ENCODE peak calls at places on chromosomes 12 and 14, in six cellular contexts. J, T, R, D, S and H are unnamed samples.

GRCh38 chr12:2451025-2451424 is 343.7 kb upstream of the FKBP4 start:
- DNase-seq in S (no peak), T (no peak), J (no peak), D (peak; percentile 13), R (no peak), H (no peak)

GRCh38 chr12:116750298-116750697 is 12.2 kb downstream of the RNFT2 start:
- DNase-seq in J (no peak), D (no peak), R (no peak), T (no peak), S (no peak), H (no peak)

GRCh38 chr14:105093426-105094192 is 28.4 kb upstream of the GPR132 start:
- DNase-seq in D (peak; percentile 87), T (peak; percentile 88), J (peak; percentile 93), R (peak; percentile 94), S (peak; percentile 83), H (peak; percentile 96)

GRCh38 chr14:85248881-85249635 is 280.9 kb upstream of the FLRT2 start:
- DNase-seq in R (no peak), T (no peak), J (no peak), D (no peak), S (no peak), H (no peak)

GRCh38 chr12:5433081-5433839 is 1.4 kb downstream of the NTF3 start:
- DNase-seq in D (no peak), T (no peak), R (peak; percentile 62), S (no peak), J (no peak), H (peak; percentile 68)

GRCh38 chr12:51415931-51416330 is 8.7 kb upstream of the SLC4A8 start:
- DNase-seq in T (no peak), J (no peak), S (no peak), R (no peak), D (no peak), H (no peak)

GRCh38 chr14:21440857-21441256 is 15.1 kb downstream of the CHD8 start:
- DNase-seq in D (no peak), J (no peak), T (no peak), R (no peak), S (no peak), H (no peak)

GRCh38 chr14:77151245-77151644 is 9.7 kb upstream of the ZDHHC22 start:
- DNase-seq in J (peak; percentile 21), D (peak; percentile 17), T (no peak), R (peak; percentile 89), S (no peak), H (no peak)

DNA sequence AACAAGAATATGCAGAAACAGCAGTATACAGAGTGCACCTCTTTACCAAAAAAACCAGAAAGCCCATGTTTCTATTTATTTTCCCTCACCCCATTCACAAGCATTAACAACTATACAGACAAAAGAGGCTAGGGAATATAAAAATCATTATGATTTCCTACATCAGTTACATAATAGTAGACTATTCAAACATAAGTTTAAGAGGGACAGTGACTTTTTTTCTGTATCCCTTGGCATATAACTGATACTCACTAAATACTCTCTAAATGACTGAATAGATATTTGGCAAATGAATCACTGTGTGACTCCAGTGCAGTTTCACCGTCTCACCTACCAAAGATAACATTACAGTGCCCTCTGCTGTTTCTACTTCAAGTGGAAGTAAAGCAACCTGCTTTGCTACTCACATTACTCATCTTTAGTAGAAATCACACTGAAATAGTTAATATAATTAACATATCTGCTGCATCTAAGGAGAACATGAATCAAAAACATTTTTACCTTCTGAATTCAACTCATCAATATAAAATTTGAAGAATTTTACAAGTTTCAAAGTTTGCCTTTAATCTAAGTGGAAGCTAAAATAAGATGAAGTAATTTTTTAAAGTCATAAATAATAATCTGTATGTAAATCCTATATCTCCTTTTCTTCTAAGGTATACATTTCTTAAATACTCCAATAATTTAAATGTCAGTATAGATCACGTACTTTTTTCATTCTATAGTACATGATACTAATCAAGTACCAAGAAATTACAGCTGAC is 103.8 kb downstream of the OSBPL8 start:
- DNase-seq in R (peak; percentile 77), S (no peak), T (no peak), J (no peak), D (no peak), H (no peak)
- TF ChIP-seq POLR2AphosphoS5 in R (no peak), S (no peak), T (no peak), J (no peak), D (no peak), H (no peak)

GRCh38 chr12:52975820-52976573 is 27.1 kb downstream of the KRT18 start:
- DNase-seq in T (peak; percentile 67), S (peak; percentile 66), R (peak; percentile 74), J (no peak), D (no peak), H (peak; percentile 38)
- TF ChIP-seq CTCF in T (peak; percentile 57), S (peak; percentile 31), R (peak; percentile 60), J (no peak), D (no peak), H (no peak)

GRCh38 chr14:75070383-75070782 is 942 bp downstream of the ZC2HC1C start:
- DNase-seq in J (no peak), R (no peak), S (no peak), D (peak; percentile 92), T (peak; percentile 47), H (no peak)
- TF ChIP-seq POLR2AphosphoS5 in J (no peak), R (no peak), S (no peak), D (peak; percentile 50), T (peak; percentile 41), H (no peak)

DNA sequence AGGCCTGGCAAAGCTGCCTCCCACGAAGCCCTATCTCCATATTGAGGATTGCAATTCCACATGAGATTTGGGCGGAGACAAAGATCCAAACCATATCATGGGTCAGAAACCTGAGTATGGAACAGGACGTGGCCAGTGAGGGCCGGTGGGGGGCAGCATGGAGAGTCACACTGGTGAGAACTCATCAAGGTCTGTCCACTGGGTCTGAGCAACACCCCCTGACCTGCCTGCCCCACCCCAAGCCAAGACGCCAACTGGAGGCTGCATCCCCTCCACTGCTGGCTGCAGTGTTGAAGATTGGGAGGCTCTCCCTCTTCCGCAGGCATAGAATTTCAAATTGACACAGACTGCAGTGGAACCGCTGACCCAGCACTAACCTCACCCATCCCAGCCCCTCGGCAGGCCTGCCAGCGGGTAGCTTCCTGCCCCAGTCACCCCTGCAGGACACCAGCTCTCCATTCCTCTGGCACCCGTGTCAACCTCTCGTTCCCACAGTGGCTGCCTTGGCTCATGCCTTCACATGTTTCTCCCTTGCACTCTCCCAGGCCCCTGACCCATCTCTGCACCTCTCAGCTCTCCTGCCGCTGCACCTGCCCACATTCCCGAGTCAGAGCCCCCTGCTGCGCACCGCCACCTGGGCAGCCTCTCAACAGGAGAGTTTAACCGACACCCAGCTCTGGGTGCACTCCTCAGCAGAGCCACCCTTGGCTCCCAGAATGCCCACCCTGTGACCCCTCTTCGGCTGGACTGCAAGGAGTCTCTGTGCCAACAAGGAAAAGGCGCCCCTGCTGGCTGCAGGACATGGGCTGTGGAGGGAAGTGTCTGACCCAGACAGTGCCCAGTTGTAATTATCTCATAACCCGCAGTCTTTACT is 45.2 kb upstream of the PPP2R5C start:
- DNase-seq in J (peak; percentile 68), R (no peak), D (no peak), T (no peak), S (peak; percentile 22), H (peak; percentile 59)
- TF ChIP-seq CTCF in J (no peak), R (peak; percentile 17), D (no peak), T (no peak), S (no peak), H (no peak)

GRCh38 chr14:99241314-99242035 is 30.5 kb downstream of the BCL11B start:
- DNase-seq in S (no peak), R (no peak), T (no peak), J (no peak), D (no peak), H (no peak)
- TF ChIP-seq POLR2AphosphoS5 in S (no peak), R (no peak), T (no peak), J (no peak), D (no peak), H (no peak)

GRCh38 chr14:95023115-95023514 is 134.2 kb downstream of the DICER1 start:
- DNase-seq in D (no peak), T (no peak), R (no peak), J (no peak), S (no peak), H (no peak)

GRCh38 chr14:95024380-95024779 is 132.9 kb downstream of the DICER1 start:
- DNase-seq in R (no peak), J (no peak), S (no peak), D (no peak), T (no peak), H (no peak)

GRCh38 chr14:95018845-95019244 is 138.5 kb downstream of the DICER1 start:
- DNase-seq in J (no peak), D (no peak), T (no peak), S (no peak), R (no peak), H (no peak)

GRCh38 chr14:95023886-95024285 is 133.4 kb downstream of the DICER1 start:
- DNase-seq in T (no peak), R (no peak), S (no peak), D (peak; percentile 60), J (no peak), H (no peak)

GRCh38 chr14:95021588-95021987 is 135.7 kb downstream of the DICER1 start:
- DNase-seq in T (no peak), S (no peak), J (no peak), D (no peak), R (peak; percentile 46), H (no peak)
- TF ChIP-seq CTCF in T (no peak), S (no peak), J (no peak), D (no peak), R (peak; percentile 37), H (no peak)